ENCODE peak calls at places on chromosomes 7 and 10, in ten cellular contexts. S is H54; V is CD4-positive, CD25-positive, alpha-beta regulatory T cell; J is OCI-LY7; M is A549; T is IMR-90; L is T-helper 2 cell; I is GM18507; H is HFFc6; Q is activated CD4-positive, alpha-beta T cell treated with anti-CD3 and anti-CD28 coated beads for 24 hours. O is an unnamed sample.

GRCh38 chr10:70588852-70589570 is 13.5 kb downstream of the PRF1 start:
- DNase-seq in T (no peak), L (no peak), V (no peak), S (no peak), J (no peak), I (no peak), Q (no peak), H (no peak), M (no peak), O (no peak)

GRCh38 chr7:25272265-25272664 is 44.0 kb upstream of the NPVF start:
- DNase-seq in Q (no peak), H (no peak), I (no peak), S (no peak), J (no peak), L (no peak), V (no peak), M (no peak), T (no peak), O (no peak)

GRCh38 chr7:125173571-125173970 is 243.9 kb upstream of the POT1 start:
- DNase-seq in Q (no peak), I (no peak), J (no peak), V (no peak), S (no peak), L (no peak), H (no peak), T (no peak), M (no peak), O (peak; percentile 8)

GRCh38 chr10:110498087-110498981 is 627 bp downstream of the DUSP5 start:
- DNase-seq in M (no peak), Q (peak; percentile 43), J (peak; percentile 44), V (peak; percentile 72), H (peak; percentile 67), L (peak; percentile 86), I (no peak), S (no peak), T (peak; percentile 48), O (peak; percentile 70)

GRCh38 chr7:151130741-151131157 is 36.7 kb downstream of the GBX1 start:
- DNase-seq in J (no peak), H (no peak), Q (no peak), M (no peak), S (no peak), I (no peak), L (no peak), V (no peak), T (no peak), O (no peak)

GRCh38 chr7:96589038-96589437 is 120.6 kb downstream of the SEM1 start:
- DNase-seq in L (no peak), H (no peak), M (no peak), I (no peak), T (no peak), S (no peak), V (no peak), J (no peak), Q (no peak), O (no peak)

GRCh38 chr7:118372530-118372929 is 148.0 kb downstream of the ANKRD7 start:
- DNase-seq in S (no peak), Q (no peak), J (no peak), H (no peak), M (no peak), T (no peak), L (peak; percentile 63), V (no peak), I (no peak), O (peak; percentile 3)

GRCh38 chr7:103636153-103636552 is 190.1 kb upstream of the SLC26A5 start:
- DNase-seq in H (peak; percentile 17), M (no peak), Q (no peak), J (no peak), T (peak; percentile 45), L (no peak), I (no peak), V (no peak), S (no peak), O (peak; percentile 52)

GRCh38 chr10:31645786-31646185 is 282.8 kb downstream of the ARHGAP12 start:
- DNase-seq in M (no peak), J (no peak), H (no peak), Q (no peak), V (no peak), I (no peak), S (no peak), T (no peak), L (no peak), O (no peak)

GRCh38 chr10:78028438-78029293 is 649 bp downstream of the POLR3A start:
- DNase-seq in Q (no peak), V (peak; percentile 56), J (peak; percentile 15), M (no peak), L (peak; percentile 74), H (peak; percentile 41), T (peak; percentile 57), S (no peak), I (no peak), O (peak; percentile 50)

GRCh38 chr7:746074-747061 is 19.3 kb upstream of the PRKAR1B start:
- DNase-seq in H (no peak), J (no peak), M (no peak), S (no peak), L (no peak), T (no peak), Q (no peak), V (no peak), I (no peak), O (no peak)

GRCh38 chr7:47648301-47648900 is 66.5 kb upstream of the TNS3 start:
- DNase-seq in V (no peak), L (no peak), M (no peak), I (no peak), S (no peak), H (no peak), Q (no peak), J (no peak), T (peak; percentile 85), O (peak; percentile 81)

GRCh38 chr7:45872116-45873034 is 507 bp downstream of the CCDC201 start:
- DNase-seq in Q (no peak), T (no peak), M (no peak), I (no peak), H (no peak), L (no peak), J (peak; percentile 20), V (no peak), S (no peak), O (no peak)

GRCh38 chr7:146892151-146892550 is 775.5 kb downstream of the CNTNAP2 start:
- DNase-seq in T (no peak), H (no peak), I (no peak), J (no peak), L (no peak), M (no peak), V (no peak), S (no peak), Q (no peak), O (no peak)

GRCh38 chr7:45087301-45088145 is 1.2 kb downstream of the NACAD start:
- DNase-seq in H (no peak), T (no peak), Q (no peak), M (no peak), S (no peak), V (no peak), I (no peak), J (no peak), L (no peak), O (no peak)

GRCh38 chr10:70546585-70546984 is 56.0 kb downstream of the PRF1 start:
- DNase-seq in T (no peak), H (no peak), V (no peak), M (no peak), J (no peak), S (no peak), L (no peak), Q (no peak), I (no peak), O (no peak)

GRCh38 chr7:128919881-128920789 is 9.6 kb upstream of the KCP start:
- DNase-seq in L (no peak), S (no peak), V (no peak), T (no peak), H (no peak), M (no peak), J (no peak), I (no peak), Q (no peak), O (no peak)

GRCh38 chr10:77906863-77907861 is 19.4 kb downstream of the DLG5 start:
- DNase-seq in V (no peak), T (no peak), I (no peak), S (no peak), H (no peak), L (no peak), Q (no peak), J (no peak), M (no peak), O (no peak)

GRCh38 chr7:110534241-110534931 is 556.5 kb upstream of the LRRN3 start:
- DNase-seq in M (peak; percentile 29), H (peak; percentile 73), S (no peak), J (no peak), I (no peak), T (peak; percentile 71), L (peak; percentile 14), Q (no peak), V (no peak), O (peak; percentile 2)

GRCh38 chr10:128097783-128098182 is 28.4 kb downstream of the MKI67 start:
- DNase-seq in H (no peak), S (no peak), I (no peak), L (no peak), J (no peak), T (no peak), Q (no peak), M (no peak), V (no peak), O (peak; percentile 16)

GRCh38 chr7:27119412-27119911 is 11.1 kb downstream of the HOXA4 start:
- DNase-seq in V (no peak), M (no peak), L (no peak), H (no peak), I (no peak), S (no peak), J (no peak), Q (no peak), T (peak; percentile 26), O (no peak)

GRCh38 chr7:36923831-36924555 is 199.7 kb upstream of the AOAH start:
- DNase-seq in J (no peak), M (no peak), T (no peak), Q (no peak), H (no peak), V (no peak), L (no peak), I (no peak), S (no peak), O (no peak)

GRCh38 chr7:100975391-100975821 is 6.0 kb downstream of the MUC12 start:
- DNase-seq in L (no peak), H (no peak), Q (no peak), T (no peak), S (no peak), I (no peak), M (no peak), J (no peak), V (no peak), O (no peak)

GRCh38 chr7:74083928-74084721 is 521 bp downstream of the LIMK1 start:
- DNase-seq in V (peak; percentile 18), H (peak; percentile 55), J (peak; percentile 75), I (no peak), T (peak; percentile 59), S (peak; percentile 91), Q (no peak), M (peak; percentile 61), L (no peak), O (peak; percentile 48)